ENCODE peak calls at places on chromosome 22, in seven cellular contexts. One of them, this sample, is unnamed.

GRCh38 chr22:43505896-43506295 is 94.1 kb downstream of the MPPED1 start:
- DNase-seq in astrocyte of the spinal cord: no peak
- DNase-seq in fibroblast of gingiva: no peak
- DNase-seq in IMR-90: no peak
- DNase-seq in AML-193: no peak
- DNase-seq in stimulated activated CD8-positive, alpha-beta memory T cell treated with anti-CD3 and anti-CD28 coated beads, Interleukin-2, amount 100 ng/mL, for 1 hour: no peak
- DNase-seq in NCI-H2171: no peak
- DNase-seq in this sample: no peak

GRCh38 chr22:23305922-23306374 is 125.6 kb downstream of the BCR start:
- DNase-seq in astrocyte of the spinal cord: peak
- DNase-seq in fibroblast of gingiva: peak
- DNase-seq in NCI-H2171: no peak
- DNase-seq in AML-193: no peak
- DNase-seq in IMR-90: peak
- DNase-seq in stimulated activated CD8-positive, alpha-beta memory T cell treated with anti-CD3 and anti-CD28 coated beads, Interleukin-2, amount 100 ng/mL, for 1 hour: no peak
- DNase-seq in this sample: no peak

GRCh38 chr22:45103756-45104155 is 60.0 kb upstream of the NUP50 start:
- DNase-seq in NCI-H2171: no peak
- DNase-seq in stimulated activated CD8-positive, alpha-beta memory T cell treated with anti-CD3 and anti-CD28 coated beads, Interleukin-2, amount 100 ng/mL, for 1 hour: no peak
- DNase-seq in fibroblast of gingiva: no peak
- DNase-seq in IMR-90: no peak
- DNase-seq in astrocyte of the spinal cord: no peak
- DNase-seq in AML-193: no peak
- DNase-seq in this sample: no peak

GRCh38 chr22:39946571-39947407 is 13.4 kb upstream of the TMA7B start:
- DNase-seq in astrocyte of the spinal cord: no peak
- DNase-seq in IMR-90: no peak
- DNase-seq in AML-193: peak
- DNase-seq in NCI-H2171: no peak
- DNase-seq in stimulated activated CD8-positive, alpha-beta memory T cell treated with anti-CD3 and anti-CD28 coated beads, Interleukin-2, amount 100 ng/mL, for 1 hour: no peak
- DNase-seq in fibroblast of gingiva: no peak
- DNase-seq in this sample: peak

GRCh38 chr22:44207981-44208317 is 27.2 kb downstream of the PARVG start:
- DNase-seq in NCI-H2171: no peak
- DNase-seq in fibroblast of gingiva: no peak
- DNase-seq in stimulated activated CD8-positive, alpha-beta memory T cell treated with anti-CD3 and anti-CD28 coated beads, Interleukin-2, amount 100 ng/mL, for 1 hour: no peak
- DNase-seq in AML-193: no peak
- DNase-seq in IMR-90: no peak
- DNase-seq in astrocyte of the spinal cord: no peak
- DNase-seq in this sample: no peak

GRCh38 chr22:30640839-30641430 is 5.4 kb downstream of the SLC35E4 start:
- DNase-seq in AML-193: no peak
- DNase-seq in stimulated activated CD8-positive, alpha-beta memory T cell treated with anti-CD3 and anti-CD28 coated beads, Interleukin-2, amount 100 ng/mL, for 1 hour: no peak
- DNase-seq in astrocyte of the spinal cord: no peak
- DNase-seq in fibroblast of gingiva: no peak
- DNase-seq in IMR-90: no peak
- DNase-seq in NCI-H2171: no peak
- DNase-seq in this sample: no peak

GRCh38 chr22:44247346-44247745 is 65.4 kb downstream of the SHISAL1 start:
- DNase-seq in astrocyte of the spinal cord: no peak
- DNase-seq in stimulated activated CD8-positive, alpha-beta memory T cell treated with anti-CD3 and anti-CD28 coated beads, Interleukin-2, amount 100 ng/mL, for 1 hour: no peak
- DNase-seq in NCI-H2171: no peak
- DNase-seq in IMR-90: no peak
- DNase-seq in AML-193: no peak
- DNase-seq in fibroblast of gingiva: no peak
- DNase-seq in this sample: no peak

GRCh38 chr22:44231229-44231628 is 50.5 kb downstream of the PARVG start:
- DNase-seq in IMR-90: no peak
- DNase-seq in stimulated activated CD8-positive, alpha-beta memory T cell treated with anti-CD3 and anti-CD28 coated beads, Interleukin-2, amount 100 ng/mL, for 1 hour: no peak
- DNase-seq in astrocyte of the spinal cord: no peak
- DNase-seq in fibroblast of gingiva: no peak
- DNase-seq in NCI-H2171: no peak
- DNase-seq in AML-193: no peak
- DNase-seq in this sample: no peak

GRCh38 chr22:17368727-17369552 is at the start of gene CECR2:
- DNase-seq in AML-193: no peak
- DNase-seq in fibroblast of gingiva: no peak
- DNase-seq in NCI-H2171: peak
- DNase-seq in stimulated activated CD8-positive, alpha-beta memory T cell treated with anti-CD3 and anti-CD28 coated beads, Interleukin-2, amount 100 ng/mL, for 1 hour: no peak
- DNase-seq in astrocyte of the spinal cord: peak
- DNase-seq in IMR-90: no peak
- DNase-seq in this sample: no peak

GRCh38 chr22:49975543-49976389 is 15.2 kb downstream of the PIM3 start:
- DNase-seq in astrocyte of the spinal cord: no peak
- DNase-seq in fibroblast of gingiva: peak
- DNase-seq in IMR-90: no peak
- DNase-seq in AML-193: no peak
- DNase-seq in NCI-H2171: no peak
- DNase-seq in stimulated activated CD8-positive, alpha-beta memory T cell treated with anti-CD3 and anti-CD28 coated beads, Interleukin-2, amount 100 ng/mL, for 1 hour: no peak
- DNase-seq in this sample: no peak

GRCh38 chr22:41110968-41111367 is 18.6 kb downstream of the EP300 start:
- DNase-seq in astrocyte of the spinal cord: no peak
- DNase-seq in AML-193: no peak
- DNase-seq in IMR-90: no peak
- DNase-seq in fibroblast of gingiva: no peak
- DNase-seq in NCI-H2171: no peak
- DNase-seq in stimulated activated CD8-positive, alpha-beta memory T cell treated with anti-CD3 and anti-CD28 coated beads, Interleukin-2, amount 100 ng/mL, for 1 hour: no peak
- DNase-seq in this sample: no peak

GRCh38 chr22:40036126-40036525 is 41.4 kb downstream of the FAM83F start:
- DNase-seq in AML-193: no peak
- DNase-seq in fibroblast of gingiva: no peak
- DNase-seq in NCI-H2171: no peak
- DNase-seq in IMR-90: no peak
- DNase-seq in astrocyte of the spinal cord: no peak
- DNase-seq in stimulated activated CD8-positive, alpha-beta memory T cell treated with anti-CD3 and anti-CD28 coated beads, Interleukin-2, amount 100 ng/mL, for 1 hour: no peak
- DNase-seq in this sample: no peak

GRCh38 chr22:19998232-19998951 is 18.2 kb downstream of the ARVCF start:
- DNase-seq in astrocyte of the spinal cord: no peak
- DNase-seq in AML-193: no peak
- DNase-seq in NCI-H2171: no peak
- DNase-seq in IMR-90: no peak
- DNase-seq in fibroblast of gingiva: no peak
- DNase-seq in stimulated activated CD8-positive, alpha-beta memory T cell treated with anti-CD3 and anti-CD28 coated beads, Interleukin-2, amount 100 ng/mL, for 1 hour: no peak
- DNase-seq in this sample: no peak

GRCh38 chr22:22853713-22854112 is 33.9 kb upstream of the IGLL5 start:
- DNase-seq in fibroblast of gingiva: no peak
- DNase-seq in astrocyte of the spinal cord: no peak
- DNase-seq in IMR-90: no peak
- DNase-seq in AML-193: no peak
- DNase-seq in NCI-H2171: no peak
- DNase-seq in stimulated activated CD8-positive, alpha-beta memory T cell treated with anti-CD3 and anti-CD28 coated beads, Interleukin-2, amount 100 ng/mL, for 1 hour: no peak
- DNase-seq in this sample: no peak

GRCh38 chr22:18091478-18091877 is 13.7 kb downstream of the PEX26 start:
- DNase-seq in IMR-90: no peak
- DNase-seq in NCI-H2171: no peak
- DNase-seq in AML-193: no peak
- DNase-seq in fibroblast of gingiva: no peak
- DNase-seq in stimulated activated CD8-positive, alpha-beta memory T cell treated with anti-CD3 and anti-CD28 coated beads, Interleukin-2, amount 100 ng/mL, for 1 hour: no peak
- DNase-seq in astrocyte of the spinal cord: no peak
- DNase-seq in this sample: no peak

GRCh38 chr22:49017769-49018330 is 809.8 kb downstream of the BRD1 start:
- DNase-seq in NCI-H2171: no peak
- DNase-seq in fibroblast of gingiva: no peak
- DNase-seq in astrocyte of the spinal cord: no peak
- DNase-seq in AML-193: no peak
- DNase-seq in IMR-90: no peak
- DNase-seq in stimulated activated CD8-positive, alpha-beta memory T cell treated with anti-CD3 and anti-CD28 coated beads, Interleukin-2, amount 100 ng/mL, for 1 hour: no peak
- DNase-seq in this sample: no peak

GRCh38 chr22:49561338-49561737 is 266.3 kb downstream of the BRD1 start:
- DNase-seq in astrocyte of the spinal cord: no peak
- DNase-seq in fibroblast of gingiva: no peak
- DNase-seq in stimulated activated CD8-positive, alpha-beta memory T cell treated with anti-CD3 and anti-CD28 coated beads, Interleukin-2, amount 100 ng/mL, for 1 hour: no peak
- DNase-seq in AML-193: no peak
- DNase-seq in NCI-H2171: no peak
- DNase-seq in IMR-90: no peak
- DNase-seq in this sample: no peak

GRCh38 chr22:19003518-19003917 is 67.4 kb upstream of the PRODH start:
- DNase-seq in astrocyte of the spinal cord: no peak
- DNase-seq in IMR-90: no peak
- DNase-seq in NCI-H2171: no peak
- DNase-seq in AML-193: no peak
- DNase-seq in stimulated activated CD8-positive, alpha-beta memory T cell treated with anti-CD3 and anti-CD28 coated beads, Interleukin-2, amount 100 ng/mL, for 1 hour: no peak
- DNase-seq in fibroblast of gingiva: no peak
- DNase-seq in this sample: peak

GRCh38 chr22:30202531-30203006 is 44.0 kb downstream of the LIF start:
- DNase-seq in AML-193: no peak
- DNase-seq in stimulated activated CD8-positive, alpha-beta memory T cell treated with anti-CD3 and anti-CD28 coated beads, Interleukin-2, amount 100 ng/mL, for 1 hour: no peak
- DNase-seq in IMR-90: peak
- DNase-seq in NCI-H2171: no peak
- DNase-seq in fibroblast of gingiva: peak
- DNase-seq in astrocyte of the spinal cord: peak
- DNase-seq in this sample: no peak